ENCODE peak calls at places on chromosomes 6 and 20, in seven cellular contexts. One of them, this sample, is unnamed.

GRCh38 chr6:7214400-7214940 is 98.5 kb downstream of the SSR1 start:
- DNase-seq in activated gamma-delta T cell treated with Interleukin-2 at 50 U/mL for 16 hours: no peak
- DNase-seq in GM12865: no peak
- DNase-seq in GM06990: no peak
- DNase-seq in renal cortical epithelial cell: no peak
- DNase-seq in T follicular helper cell: no peak
- DNase-seq in T-helper 2 cell: no peak
- DNase-seq in this sample: no peak

GRCh38 chr20:11389188-11389587 is 528.5 kb upstream of the BTBD3 start:
- DNase-seq in activated gamma-delta T cell treated with Interleukin-2 at 50 U/mL for 16 hours: no peak
- DNase-seq in GM12865: no peak
- DNase-seq in GM06990: no peak
- DNase-seq in renal cortical epithelial cell: peak; percentile 65
- DNase-seq in T follicular helper cell: no peak
- DNase-seq in T-helper 2 cell: no peak
- DNase-seq in this sample: no peak

GRCh38 chr6:43335469-43335868 is 26.8 kb upstream of the CRIP3 start:
- DNase-seq in activated gamma-delta T cell treated with Interleukin-2 at 50 U/mL for 16 hours: no peak
- DNase-seq in GM12865: no peak
- DNase-seq in GM06990: no peak
- DNase-seq in renal cortical epithelial cell: no peak
- DNase-seq in T follicular helper cell: no peak
- DNase-seq in T-helper 2 cell: no peak
- DNase-seq in this sample: no peak

GRCh38 chr6:119620846-119621570 is 271.4 kb upstream of the MAN1A1 start:
- DNase-seq in activated gamma-delta T cell treated with Interleukin-2 at 50 U/mL for 16 hours: no peak
- DNase-seq in GM12865: no peak
- DNase-seq in GM06990: no peak
- DNase-seq in renal cortical epithelial cell: peak; percentile 73
- DNase-seq in T follicular helper cell: no peak
- DNase-seq in T-helper 2 cell: no peak
- DNase-seq in this sample: no peak

GRCh38 chr6:33339193-33339592 is 21.6 kb upstream of the ZBTB22 start:
- DNase-seq in activated gamma-delta T cell treated with Interleukin-2 at 50 U/mL for 16 hours: no peak
- DNase-seq in GM12865: no peak
- DNase-seq in GM06990: no peak
- DNase-seq in renal cortical epithelial cell: no peak
- DNase-seq in T follicular helper cell: no peak
- DNase-seq in T-helper 2 cell: no peak
- DNase-seq in this sample: no peak

GRCh38 chr6:20932284-20932683 is 398.0 kb downstream of the CDKAL1 start:
- DNase-seq in activated gamma-delta T cell treated with Interleukin-2 at 50 U/mL for 16 hours: no peak
- DNase-seq in GM12865: no peak
- DNase-seq in GM06990: no peak
- DNase-seq in renal cortical epithelial cell: peak; percentile 63
- DNase-seq in T follicular helper cell: no peak
- DNase-seq in T-helper 2 cell: no peak
- DNase-seq in this sample: no peak

GRCh38 chr20:33490023-33490933 is at the start of gene CBFA2T2:
- DNase-seq in activated gamma-delta T cell treated with Interleukin-2 at 50 U/mL for 16 hours: no peak
- DNase-seq in GM12865: no peak
- DNase-seq in GM06990: peak; percentile 78
- DNase-seq in renal cortical epithelial cell: no peak
- DNase-seq in T follicular helper cell: no peak
- DNase-seq in T-helper 2 cell: no peak
- DNase-seq in this sample: no peak

GRCh38 chr6:66264376-66264775 is 557.4 kb upstream of the EYS start:
- DNase-seq in activated gamma-delta T cell treated with Interleukin-2 at 50 U/mL for 16 hours: no peak
- DNase-seq in GM12865: no peak
- DNase-seq in GM06990: no peak
- DNase-seq in renal cortical epithelial cell: no peak
- DNase-seq in T follicular helper cell: no peak
- DNase-seq in T-helper 2 cell: no peak
- DNase-seq in this sample: no peak

GRCh38 chr6:13384506-13384905 is 56.2 kb upstream of the TBC1D7 start:
- DNase-seq in activated gamma-delta T cell treated with Interleukin-2 at 50 U/mL for 16 hours: no peak
- DNase-seq in GM12865: no peak
- DNase-seq in GM06990: no peak
- DNase-seq in renal cortical epithelial cell: no peak
- DNase-seq in T follicular helper cell: no peak
- DNase-seq in T-helper 2 cell: no peak
- DNase-seq in this sample: no peak

This sample was measured in NAMALWA.